ENCODE peak calls at places on chromosomes 2 and 18, in ten cellular contexts. One of them, this sample, is unnamed.
A peak's percentile ranks its signal among the peaks of the same experiment; 100 is the strongest.

GRCh38 chr2:236014408-236015131 is 153.6 kb downstream of the GBX2 start:
- DNase-seq in suprapubic skin: no peak
- DNase-seq in transverse colon: no peak
- DNase-seq in CD8-positive, alpha-beta T cell: no peak
- DNase-seq in cardiac muscle cell: no peak
- DNase-seq in PC-9: no peak
- DNase-seq in left ventricle myocardium inferior: no peak
- DNase-seq in heart right ventricle: no peak
- DNase-seq in OCI-LY7: no peak
- DNase-seq in K562: no peak
- DNase-seq in this sample: no peak

GRCh38 chr2:70957838-70958237 is 20.6 kb upstream of the ANKRD53 start:
- DNase-seq in suprapubic skin: no peak
- DNase-seq in transverse colon: no peak
- DNase-seq in CD8-positive, alpha-beta T cell: peak; percentile 13
- DNase-seq in cardiac muscle cell: no peak
- DNase-seq in PC-9: no peak
- DNase-seq in left ventricle myocardium inferior: no peak
- DNase-seq in heart right ventricle: no peak
- DNase-seq in OCI-LY7: no peak
- DNase-seq in K562: no peak
- DNase-seq in this sample: no peak

GRCh38 chr2:160491922-160492371 is 1.7 kb downstream of the RBMS1 start:
- DNase-seq in suprapubic skin: no peak
- DNase-seq in transverse colon: no peak
- DNase-seq in CD8-positive, alpha-beta T cell: no peak
- DNase-seq in cardiac muscle cell: no peak
- DNase-seq in PC-9: no peak
- DNase-seq in left ventricle myocardium inferior: no peak
- DNase-seq in heart right ventricle: no peak
- DNase-seq in OCI-LY7: no peak
- DNase-seq in K562: no peak
- DNase-seq in this sample: no peak

GRCh38 chr2:29582062-29582461 is 339.3 kb downstream of the ALK start:
- DNase-seq in suprapubic skin: no peak
- DNase-seq in transverse colon: no peak
- DNase-seq in CD8-positive, alpha-beta T cell: no peak
- DNase-seq in cardiac muscle cell: no peak
- DNase-seq in PC-9: no peak
- DNase-seq in left ventricle myocardium inferior: no peak
- DNase-seq in heart right ventricle: no peak
- DNase-seq in OCI-LY7: peak; percentile 17
- DNase-seq in K562: no peak
- DNase-seq in this sample: no peak

GRCh38 chr2:67057901-67058703 is 339.0 kb upstream of the ETAA1 start:
- DNase-seq in suprapubic skin: no peak
- DNase-seq in transverse colon: no peak
- DNase-seq in CD8-positive, alpha-beta T cell: no peak
- DNase-seq in cardiac muscle cell: no peak
- DNase-seq in PC-9: peak; percentile 54
- DNase-seq in left ventricle myocardium inferior: no peak
- DNase-seq in heart right ventricle: no peak
- DNase-seq in OCI-LY7: no peak
- DNase-seq in K562: no peak
- DNase-seq in this sample: no peak

GRCh38 chr2:54310961-54311360 is 54.9 kb upstream of the TSPYL6 start:
- DNase-seq in suprapubic skin: no peak
- DNase-seq in transverse colon: no peak
- DNase-seq in CD8-positive, alpha-beta T cell: no peak
- DNase-seq in cardiac muscle cell: no peak
- DNase-seq in PC-9: no peak
- DNase-seq in left ventricle myocardium inferior: no peak
- DNase-seq in heart right ventricle: no peak
- DNase-seq in OCI-LY7: peak; percentile 53
- DNase-seq in K562: no peak
- DNase-seq in this sample: no peak

GRCh38 chr2:16952368-16952767 is 286.7 kb upstream of the CYRIA start:
- DNase-seq in suprapubic skin: no peak
- DNase-seq in transverse colon: no peak
- DNase-seq in CD8-positive, alpha-beta T cell: no peak
- DNase-seq in cardiac muscle cell: peak; percentile 8
- DNase-seq in PC-9: no peak
- DNase-seq in left ventricle myocardium inferior: no peak
- DNase-seq in heart right ventricle: no peak
- DNase-seq in OCI-LY7: no peak
- DNase-seq in K562: no peak
- DNase-seq in this sample: no peak

GRCh38 chr2:64021578-64021977 is 2.4 kb upstream of the VPS54 start:
- DNase-seq in suprapubic skin: no peak
- DNase-seq in transverse colon: no peak
- DNase-seq in CD8-positive, alpha-beta T cell: no peak
- DNase-seq in cardiac muscle cell: no peak
- DNase-seq in PC-9: no peak
- DNase-seq in left ventricle myocardium inferior: no peak
- DNase-seq in heart right ventricle: no peak
- DNase-seq in OCI-LY7: no peak
- DNase-seq in K562: no peak
- DNase-seq in this sample: no peak

GRCh38 chr2:209091026-209091425 is 332.8 kb upstream of the MAP2 start:
- DNase-seq in suprapubic skin: no peak
- DNase-seq in transverse colon: no peak
- DNase-seq in CD8-positive, alpha-beta T cell: no peak
- DNase-seq in cardiac muscle cell: no peak
- DNase-seq in PC-9: no peak
- DNase-seq in left ventricle myocardium inferior: no peak
- DNase-seq in heart right ventricle: no peak
- DNase-seq in OCI-LY7: no peak
- DNase-seq in K562: no peak
- DNase-seq in this sample: no peak

GRCh38 chr18:74604774-74605173 is 7.1 kb downstream of the ZNF407 start:
- DNase-seq in suprapubic skin: no peak
- DNase-seq in transverse colon: no peak
- DNase-seq in CD8-positive, alpha-beta T cell: no peak
- DNase-seq in cardiac muscle cell: peak; percentile 51
- DNase-seq in PC-9: no peak
- DNase-seq in left ventricle myocardium inferior: no peak
- DNase-seq in heart right ventricle: no peak
- DNase-seq in OCI-LY7: no peak
- DNase-seq in K562: no peak
- DNase-seq in this sample: no peak

GRCh38 chr2:200302940-200303727 is 3.4 kb upstream of the SPATS2L start:
- DNase-seq in suprapubic skin: no peak
- DNase-seq in transverse colon: no peak
- DNase-seq in CD8-positive, alpha-beta T cell: no peak
- DNase-seq in cardiac muscle cell: no peak
- DNase-seq in PC-9: peak; percentile 94
- DNase-seq in left ventricle myocardium inferior: no peak
- DNase-seq in heart right ventricle: no peak
- DNase-seq in OCI-LY7: peak; percentile 3
- DNase-seq in K562: no peak
- DNase-seq in this sample: no peak

GRCh38 chr2:222613715-222614331 is 42.1 kb downstream of the FARSB start:
- DNase-seq in suprapubic skin: no peak
- DNase-seq in transverse colon: no peak
- DNase-seq in CD8-positive, alpha-beta T cell: no peak
- DNase-seq in cardiac muscle cell: peak; percentile 60
- DNase-seq in PC-9: peak; percentile 61
- DNase-seq in left ventricle myocardium inferior: no peak
- DNase-seq in heart right ventricle: no peak
- DNase-seq in OCI-LY7: peak; percentile 49
- DNase-seq in K562: peak; percentile 36
- DNase-seq in this sample: no peak
- H3K36me3 ChIP-seq in suprapubic skin: peaks cover 60% of the 10 kb centered on the region
- H3K36me3 ChIP-seq in transverse colon: no peaks in the 10 kb centered on the region
- H3K36me3 ChIP-seq in CD8-positive, alpha-beta T cell: peaks cover 24% of the 10 kb centered on the region
- H3K36me3 ChIP-seq in cardiac muscle cell: peaks cover 14% of the 10 kb centered on the region
- H3K36me3 ChIP-seq in PC-9: peaks cover 62% of the 10 kb centered on the region
- H3K36me3 ChIP-seq in left ventricle myocardium inferior: peaks cover 50% of the 10 kb centered on the region
- H3K36me3 ChIP-seq in heart right ventricle: peaks cover 73% of the 10 kb centered on the region
- H3K36me3 ChIP-seq in OCI-LY7: peaks cover 94% of the 10 kb centered on the region
- H3K36me3 ChIP-seq in K562: peaks cover 79% of the 10 kb centered on the region
- H3K36me3 ChIP-seq in this sample: peaks cover 15% of the 10 kb centered on the region

DNA sequence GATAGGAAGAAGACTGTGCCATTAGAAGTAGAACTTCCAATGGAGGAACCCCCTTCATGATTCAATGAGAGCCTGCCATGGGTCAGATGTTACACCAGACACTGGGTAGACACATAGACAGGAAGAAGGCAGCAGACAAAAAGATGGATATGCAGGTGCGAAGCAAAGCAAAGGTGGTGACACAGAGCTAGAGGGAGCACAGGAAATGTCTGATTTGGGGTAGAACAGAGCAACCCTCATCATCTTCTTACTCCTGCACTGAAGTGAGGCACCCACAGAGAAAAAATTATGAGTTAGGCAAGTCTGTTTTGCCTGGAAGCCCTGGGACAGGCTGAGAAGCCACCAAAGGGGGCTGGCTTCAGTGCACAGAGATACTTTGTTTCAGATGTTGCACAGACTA is 240.2 kb downstream of the ANAPC1 start:
- DNase-seq in suprapubic skin: no peak
- DNase-seq in transverse colon: no peak
- DNase-seq in CD8-positive, alpha-beta T cell: no peak
- DNase-seq in cardiac muscle cell: no peak
- DNase-seq in PC-9: no peak
- DNase-seq in left ventricle myocardium inferior: no peak
- DNase-seq in heart right ventricle: no peak
- DNase-seq in OCI-LY7: peak; percentile 55
- DNase-seq in K562: no peak
- DNase-seq in this sample: no peak
- H3K27ac ChIP-seq in suprapubic skin: no peak overlapping the region
- H3K27ac ChIP-seq in transverse colon: no peak overlapping the region
- H3K27ac ChIP-seq in CD8-positive, alpha-beta T cell: no peak overlapping the region
- H3K27ac ChIP-seq in cardiac muscle cell: no peak overlapping the region
- H3K27ac ChIP-seq in PC-9: no peak overlapping the region
- H3K27ac ChIP-seq in left ventricle myocardium inferior: no peak overlapping the region
- H3K27ac ChIP-seq in heart right ventricle: no peak overlapping the region
- H3K27ac ChIP-seq in OCI-LY7: peak overlapping the region; percentile 16
- H3K27ac ChIP-seq in K562: no peak overlapping the region
- H3K27ac ChIP-seq in this sample: no peak overlapping the region

GRCh38 chr18:33596178-33596854 is 18.3 kb downstream of the ASXL3 start:
- DNase-seq in suprapubic skin: no peak
- DNase-seq in transverse colon: no peak
- DNase-seq in CD8-positive, alpha-beta T cell: no peak
- DNase-seq in cardiac muscle cell: no peak
- DNase-seq in PC-9: no peak
- DNase-seq in left ventricle myocardium inferior: no peak
- DNase-seq in heart right ventricle: no peak
- DNase-seq in OCI-LY7: no peak
- DNase-seq in K562: no peak
- DNase-seq in this sample: no peak
- H3K4me3 ChIP-seq in suprapubic skin: no peak overlapping the region
- H3K4me3 ChIP-seq in transverse colon: no peak overlapping the region
- H3K4me3 ChIP-seq in CD8-positive, alpha-beta T cell: no peak overlapping the region
- H3K4me3 ChIP-seq in cardiac muscle cell: no peak overlapping the region
- H3K4me3 ChIP-seq in PC-9: no peak overlapping the region
- H3K4me3 ChIP-seq in left ventricle myocardium inferior: no peak overlapping the region
- H3K4me3 ChIP-seq in heart right ventricle: no peak overlapping the region
- H3K4me3 ChIP-seq in OCI-LY7: no peak overlapping the region
- H3K4me3 ChIP-seq in K562: no peak overlapping the region
- H3K4me3 ChIP-seq in this sample: no peak overlapping the region

DNA sequence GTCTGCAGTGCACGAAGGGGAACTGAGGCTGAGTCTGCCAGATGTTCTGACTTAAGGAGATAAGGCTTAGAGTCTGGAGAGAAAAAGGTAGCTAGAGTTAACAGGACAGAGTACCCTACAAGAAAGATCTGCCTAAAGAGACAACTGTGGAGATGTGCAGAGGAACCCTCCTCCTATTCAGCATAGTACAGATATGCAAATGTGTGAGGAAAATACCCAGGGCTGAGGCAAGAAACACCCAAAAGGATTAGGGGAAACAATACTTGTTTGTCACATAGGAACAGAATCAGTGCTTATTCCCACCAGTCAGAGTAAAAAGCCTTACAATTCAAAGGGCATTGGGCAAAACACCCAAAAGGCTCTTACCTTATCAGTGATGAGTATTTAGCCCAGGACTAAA is 67.8 kb downstream of the SS18 start:
- DNase-seq in suprapubic skin: no peak
- DNase-seq in transverse colon: no peak
- DNase-seq in CD8-positive, alpha-beta T cell: no peak
- DNase-seq in cardiac muscle cell: no peak
- DNase-seq in PC-9: no peak
- DNase-seq in left ventricle myocardium inferior: no peak
- DNase-seq in heart right ventricle: no peak
- DNase-seq in OCI-LY7: no peak
- DNase-seq in K562: no peak
- DNase-seq in this sample: no peak
- H3K36me3 ChIP-seq in suprapubic skin: peaks cover 69% of the 10 kb centered on the region
- H3K36me3 ChIP-seq in transverse colon: no peaks in the 10 kb centered on the region
- H3K36me3 ChIP-seq in CD8-positive, alpha-beta T cell: peaks cover 31% of the 10 kb centered on the region
- H3K36me3 ChIP-seq in cardiac muscle cell: peaks cover 33% of the 10 kb centered on the region
- H3K36me3 ChIP-seq in PC-9: peaks cover 11% of the 10 kb centered on the region
- H3K36me3 ChIP-seq in left ventricle myocardium inferior: peaks cover 93% of the 10 kb centered on the region
- H3K36me3 ChIP-seq in heart right ventricle: peaks cover 100% of the 10 kb centered on the region
- H3K36me3 ChIP-seq in OCI-LY7: peaks cover 98% of the 10 kb centered on the region
- H3K36me3 ChIP-seq in K562: peaks cover 81% of the 10 kb centered on the region
- H3K36me3 ChIP-seq in this sample: peaks cover 24% of the 10 kb centered on the region